ENCODE peak calls at places on chromosome X, in six cellular contexts. C, Z, A, V, Q and H are unnamed samples.

GRCh38 chrX:41478397-41478911 is 31.3 kb downstream of the NYX start:
- DNase-seq in Q (no peak), V (no peak), Z (no peak), A (no peak), C (no peak), H (no peak)

GRCh38 chrX:72245461-72246089 is 6.7 kb upstream of the ERCC6L start:
- DNase-seq in Z (no peak), V (peak), Q (no peak), C (peak), A (peak), H (peak)

GRCh38 chrX:1416327-1416784 is 24.4 kb upstream of the SLC25A6 start:
- DNase-seq in Z (no peak), A (no peak), C (no peak), V (no peak), Q (no peak), H (no peak)

GRCh38 chrX:18534949-18535348 is 109.5 kb downstream of the CDKL5 start:
- DNase-seq in C (no peak), A (no peak), Z (no peak), V (no peak), Q (no peak), H (no peak)

GRCh38 chrX:72274526-72274925 is 2.5 kb downstream of the RPS4X start:
- DNase-seq in Z (no peak), A (no peak), V (peak), Q (no peak), C (no peak), H (no peak)

GRCh38 chrX:24341795-24342194 is 18.6 kb upstream of the SUPT20HL1 start:
- DNase-seq in Q (no peak), C (no peak), V (no peak), Z (no peak), A (no peak), H (no peak)

GRCh38 chrX:49309401-49309981 is 6.0 kb downstream of the GAGE10 start:
- DNase-seq in Z (no peak), V (peak), Q (peak), C (no peak), A (no peak), H (peak)

GRCh38 chrX:9188117-9188516 is 154.2 kb upstream of the FAM9B start:
- DNase-seq in C (no peak), V (no peak), A (no peak), Q (no peak), Z (no peak), H (no peak)

GRCh38 chrX:124086411-124086810 is 124.9 kb downstream of the STAG2 start:
- DNase-seq in Z (no peak), Q (no peak), V (peak), C (peak), A (no peak), H (no peak)

GRCh38 chrX:136828830-136829229 is 48.1 kb upstream of the ARHGEF6 start:
- DNase-seq in A (no peak), V (no peak), C (no peak), Q (no peak), Z (no peak), H (no peak)

GRCh38 chrX:8913665-8914409 is 112.7 kb upstream of the FAM9A start:
- DNase-seq in A (no peak), C (no peak), Q (no peak), Z (no peak), V (no peak), H (no peak)

GRCh38 chrX:153209347-153209746 is 30.3 kb downstream of the MAGEA1 start:
- DNase-seq in A (no peak), V (no peak), Z (no peak), C (no peak), Q (no peak), H (no peak)

GRCh38 chrX:150977411-150978162 is 5.5 kb upstream of the HMGB3 start:
- DNase-seq in A (no peak), Z (no peak), C (no peak), V (no peak), Q (no peak), H (no peak)

GRCh38 chrX:46953597-46953996 is 41.4 kb downstream of the JADE3 start:
- DNase-seq in V (no peak), C (no peak), A (no peak), Z (no peak), Q (no peak), H (no peak)

GRCh38 chrX:47232197-47232802 is 509 bp upstream of the USP11 start:
- DNase-seq in A (no peak), Z (no peak), Q (no peak), C (no peak), V (no peak), H (no peak)

GRCh38 chrX:24024819-24025740 is 1.9 kb downstream of the KLHL15 start:
- DNase-seq in C (peak), A (peak), Q (peak), Z (peak), V (peak), H (peak)

GRCh38 chrX:24204331-24204730 is 54.8 kb downstream of the ZFX start:
- DNase-seq in Q (no peak), A (no peak), Z (no peak), C (no peak), V (no peak), H (no peak)

GRCh38 chrX:153739754-153740486 is 15.3 kb downstream of the ABCD1 start:
- DNase-seq in C (no peak), Z (no peak), V (peak), A (no peak), Q (no peak), H (peak)

GRCh38 chrX:34629572-34629971 is 27.5 kb downstream of the TMEM47 start:
- DNase-seq in A (no peak), Q (no peak), Z (no peak), C (no peak), V (no peak), H (no peak)

GRCh38 chrX:47515941-47516649 is 33.1 kb upstream of the ZNF41 start:
- DNase-seq in Z (no peak), Q (no peak), A (no peak), V (no peak), C (no peak), H (no peak)

GRCh38 chrX:47513697-47514085 is 30.7 kb upstream of the ZNF41 start:
- DNase-seq in V (no peak), Z (no peak), A (no peak), Q (no peak), C (no peak), H (no peak)

GRCh38 chrX:150352114-150352513 is 11.0 kb upstream of the MAMLD1 start:
- DNase-seq in V (no peak), C (no peak), Q (no peak), Z (no peak), A (no peak), H (no peak)